ENCODE peak calls at places on chromosomes 3 and 15, in six cellular contexts. J, G, E, A, F and Q are unnamed samples.

GRCh38 chr3:74393426-74393825 is 221.0 kb downstream of the CNTN3 start:
- DNase-seq in J (no peak), G (no peak), E (no peak), A (no peak), F (no peak), Q (no peak)

GRCh38 chr3:57228734-57229505 is 1.4 kb downstream of the APPL1 start:
- DNase-seq in J (no peak), G (no peak), E (peak), A (no peak), F (no peak), Q (no peak)

GRCh38 chr15:23857028-23857641 is 170.0 kb upstream of the NDN start:
- DNase-seq in J (no peak), G (no peak), E (no peak), A (peak), F (no peak), Q (no peak)

GRCh38 chr3:53566450-53567145 is 72.2 kb downstream of the CACNA1D start:
- DNase-seq in J (no peak), G (no peak), E (no peak), A (no peak), F (no peak), Q (no peak)

GRCh38 chr3:138781012-138781470 is 53.7 kb downstream of the PIK3CB start:
- DNase-seq in J (no peak), G (peak), E (no peak), A (no peak), F (no peak), Q (no peak)

GRCh38 chr15:91706366-91707032 is 147.0 kb upstream of the SLCO3A1 start:
- DNase-seq in J (peak), G (peak), E (peak), A (peak), F (peak), Q (peak)

GRCh38 chr3:135352213-135352612 is 557.2 kb downstream of the EPHB1 start:
- DNase-seq in J (no peak), G (no peak), E (no peak), A (no peak), F (no peak), Q (no peak)

GRCh38 chr15:33852094-33852493 is 116.2 kb upstream of the CHRM5 start:
- DNase-seq in J (no peak), G (no peak), E (no peak), A (no peak), F (no peak), Q (no peak)

GRCh38 chr3:126867526-126868200 is 115.3 kb upstream of the PLXNA1 start:
- DNase-seq in J (no peak), G (no peak), E (no peak), A (no peak), F (peak), Q (no peak)

GRCh38 chr3:34584971-34585370 is 786.5 kb downstream of the PDCD6IP start:
- DNase-seq in J (no peak), G (no peak), E (no peak), A (no peak), F (no peak), Q (no peak)

GRCh38 chr3:57038466-57039164 is 21.8 kb upstream of the SPATA12 start:
- DNase-seq in J (no peak), G (no peak), E (no peak), A (no peak), F (no peak), Q (no peak)

GRCh38 chr3:66485291-66485968 is 15.4 kb downstream of the LRIG1 start:
- DNase-seq in J (no peak), G (no peak), E (no peak), A (no peak), F (no peak), Q (no peak)

GRCh38 chr3:195708066-195708465 is 12.7 kb upstream of the MUC20 start:
- DNase-seq in J (no peak), G (no peak), E (peak), A (no peak), F (no peak), Q (no peak)